ENCODE peak calls at places on chromosomes 2 and 18, in five cellular contexts. E is vagina, K is A549, H is brain microvascular endothelial cell, U is heart right ventricle. Z is an unnamed sample.
A peak's percentile ranks its signal among the peaks of the same experiment; 100 is the strongest.

GRCh38 chr2:186273953-186274352 is 212.1 kb upstream of the ZC3H15 start:
- DNase-seq in K (no peak), E (no peak), U (no peak), H (no peak), Z (no peak)

GRCh38 chr2:153222231-153223165 is 256.1 kb downstream of the RPRM start:
- DNase-seq in H (no peak), E (no peak), U (no peak), K (no peak), Z (no peak)

GRCh38 chr2:230981704-230982103 is 14.2 kb upstream of the SPATA3 start:
- DNase-seq in U (no peak), E (no peak), K (no peak), H (no peak), Z (peak; percentile 83)

GRCh38 chr2:221570321-221571107 is 1.6 kb downstream of the EPHA4 start:
- DNase-seq in E (no peak), K (no peak), H (peak; percentile 6), U (peak; percentile 15), Z (no peak)

GRCh38 chr2:85430780-85431601 is 12.5 kb downstream of the SH2D6 start:
- DNase-seq in H (no peak), E (no peak), U (no peak), K (no peak), Z (no peak)

GRCh38 chr18:67417864-67418523 is 98.5 kb downstream of the DSEL start:
- DNase-seq in H (peak; percentile 57), U (no peak), K (peak; percentile 8), E (no peak), Z (peak; percentile 14)

GRCh38 chr18:58671941-58672565 is 788 bp downstream of the MALT1 start:
- DNase-seq in U (no peak), E (no peak), K (peak; percentile 31), H (peak; percentile 14), Z (no peak)

GRCh38 chr2:230814616-230815015 is 50.1 kb upstream of the ITM2C start:
- DNase-seq in U (no peak), H (peak; percentile 25), K (peak; percentile 45), E (no peak), Z (no peak)

GRCh38 chr2:127398239-127398590 is 10.4 kb upstream of the MAP3K2 start:
- DNase-seq in U (peak; percentile 73), K (peak; percentile 95), H (peak; percentile 96), E (peak; percentile 90), Z (no peak)

GRCh38 chr2:240752209-240752608 is 60.5 kb downstream of the AQP12A start:
- DNase-seq in H (no peak), U (no peak), K (no peak), E (no peak), Z (no peak)

GRCh38 chr2:187698374-187699110 is 144.3 kb upstream of the TFPI start:
- DNase-seq in E (no peak), K (no peak), H (peak; percentile 28), U (no peak), Z (no peak)

GRCh38 chr2:141911485-141912066 is 219.2 kb downstream of the LRP1B start:
- DNase-seq in U (no peak), E (no peak), K (no peak), H (peak; percentile 5), Z (peak; percentile 37)

GRCh38 chr2:16073471-16073870 is 133.1 kb downstream of the MYCN start:
- DNase-seq in K (no peak), E (no peak), U (no peak), H (no peak), Z (no peak)

GRCh38 chr2:113906647-113907046 is 16.8 kb downstream of the ACTR3 start:
- DNase-seq in K (no peak), U (no peak), H (no peak), E (no peak), Z (no peak)

GRCh38 chr18:66993492-66993891 is 389.6 kb upstream of the CDH19 start:
- DNase-seq in K (no peak), U (no peak), E (no peak), H (no peak), Z (no peak)

GRCh38 chr2:180099308-180099707 is 92.2 kb upstream of the CWC22 start:
- DNase-seq in K (no peak), U (no peak), H (no peak), E (no peak), Z (no peak)

GRCh38 chr2:201883559-201883958 is 77.2 kb downstream of the CDK15 start:
- DNase-seq in E (no peak), H (no peak), K (no peak), U (peak; percentile 59), Z (no peak)

GRCh38 chr2:197502685-197503084 is 2.5 kb downstream of the HSPE1 start:
- DNase-seq in U (no peak), H (no peak), K (no peak), E (no peak), Z (no peak)

GRCh38 chr2:197502201-197502600 is 2.0 kb downstream of the HSPE1 start:
- DNase-seq in K (no peak), H (no peak), E (no peak), U (no peak), Z (no peak)

GRCh38 chr2:197504512-197504911 is 4.3 kb downstream of the HSPE1 start:
- DNase-seq in E (no peak), H (no peak), U (no peak), K (no peak), Z (no peak)

GRCh38 chr2:197506658-197507057 is 6.5 kb downstream of the HSPE1 start:
- DNase-seq in E (no peak), H (no peak), U (no peak), K (no peak), Z (no peak)

GRCh38 chr2:197504000-197504399 is 3.8 kb downstream of the HSPE1 start:
- DNase-seq in U (no peak), K (no peak), E (no peak), H (no peak), Z (no peak)
- H3K4me3 ChIP-seq in U (no peak overlapping the region), K (no peak overlapping the region), E (no peak overlapping the region), H (no peak overlapping the region), Z (no peak overlapping the region)

GRCh38 chr2:23380562-23381065 is 4.4 kb upstream of the KLHL29 start:
- DNase-seq in K (no peak), U (no peak), H (no peak), E (no peak), Z (peak; percentile 59)
- H3K4me3 ChIP-seq in K (no peak overlapping the region), U (peak overlapping the region; percentile 7), H (no peak overlapping the region), E (no peak overlapping the region), Z (peak overlapping the region; percentile 36)

GRCh38 chr18:23176701-23177432 is 41.6 kb downstream of the CABLES1 start:
- DNase-seq in H (no peak), E (no peak), U (no peak), K (no peak), Z (no peak)

GRCh38 chr18:23171581-23172156 is 36.4 kb downstream of the CABLES1 start:
- DNase-seq in H (no peak), U (no peak), K (no peak), E (no peak), Z (no peak)

GRCh38 chr18:23177433-23178072 is 42.3 kb downstream of the CABLES1 start:
- DNase-seq in H (no peak), U (no peak), K (no peak), E (no peak), Z (no peak)

GRCh38 chr18:23172981-23173380 is 37.7 kb downstream of the CABLES1 start:
- DNase-seq in K (no peak), E (no peak), H (no peak), U (no peak), Z (no peak)

GRCh38 chr18:23173912-23174311 is 38.6 kb downstream of the CABLES1 start:
- DNase-seq in K (no peak), H (no peak), U (no peak), E (no peak), Z (no peak)
- H3K4me3 ChIP-seq in K (no peak overlapping the region), H (no peak overlapping the region), U (no peak overlapping the region), E (no peak overlapping the region), Z (no peak overlapping the region)

GRCh38 chr2:197161738-197162137 is 148.8 kb downstream of the ANKRD44 start:
- DNase-seq in E (no peak), K (no peak), H (no peak), U (no peak), Z (no peak)

GRCh38 chr2:197158591-197159550 is 151.7 kb downstream of the ANKRD44 start:
- DNase-seq in K (no peak), U (no peak), H (peak; percentile 37), E (no peak), Z (no peak)

GRCh38 chr2:197163755-197164753 is 146.5 kb downstream of the ANKRD44 start:
- DNase-seq in E (no peak), K (no peak), H (no peak), U (peak; percentile 56), Z (no peak)

GRCh38 chr2:197158138-197158537 is 152.4 kb downstream of the ANKRD44 start:
- DNase-seq in E (no peak), U (no peak), H (no peak), K (no peak), Z (no peak)

GRCh38 chr2:197159681-197160211 is 150.8 kb downstream of the ANKRD44 start:
- DNase-seq in K (peak; percentile 28), H (peak; percentile 86), E (no peak), U (no peak), Z (no peak)
- H3K4me3 ChIP-seq in K (no peak overlapping the region), H (no peak overlapping the region), E (no peak overlapping the region), U (no peak overlapping the region), Z (no peak overlapping the region)

DNA sequence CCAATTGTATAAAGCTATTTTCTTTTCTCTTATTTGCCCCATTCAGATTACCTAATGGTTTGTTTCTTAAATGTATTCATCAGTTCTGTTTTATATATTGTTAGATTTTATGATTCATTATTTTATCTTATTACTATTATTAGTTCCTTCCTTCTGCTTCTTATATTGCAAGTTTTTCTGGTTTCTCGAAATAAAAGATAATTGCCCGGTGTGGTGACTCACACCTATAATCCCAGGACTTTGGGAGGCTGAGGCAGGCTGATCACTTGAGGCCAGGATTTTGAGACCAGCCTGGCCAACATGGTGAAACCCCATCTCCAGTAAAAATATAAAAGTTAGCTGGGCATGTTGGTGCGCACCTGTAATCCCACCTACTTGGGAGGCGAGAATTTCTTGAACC is 37.8 kb downstream of the ANTXR1 start:
- DNase-seq in E (no peak), U (no peak), K (no peak), H (no peak), Z (no peak)
- H3K4me3 ChIP-seq in E (no peak overlapping the region), U (no peak overlapping the region), K (no peak overlapping the region), H (no peak overlapping the region), Z (no peak overlapping the region)

DNA sequence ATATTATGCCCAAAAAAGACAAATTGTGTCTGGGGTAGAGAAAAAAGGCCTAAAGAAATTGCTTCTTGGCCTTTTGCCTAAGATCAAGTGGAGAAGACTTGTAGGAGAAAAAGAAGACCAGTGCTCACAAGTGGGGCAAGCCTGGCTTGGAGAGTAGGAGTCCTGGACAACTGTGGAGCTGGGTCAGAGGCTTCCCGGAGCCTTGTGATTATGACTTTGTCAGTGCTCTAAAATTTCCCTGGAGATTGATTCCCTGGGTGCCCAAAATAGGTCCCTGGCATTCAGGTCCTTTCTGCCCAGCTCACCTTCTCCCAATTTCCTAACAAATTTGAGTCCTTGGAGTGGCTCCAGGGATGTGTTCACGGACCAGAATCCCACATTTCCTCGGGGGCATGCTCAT is 787 bp upstream of the TRIM54 start:
- DNase-seq in U (no peak), E (no peak), K (no peak), H (no peak), Z (no peak)
- H3K4me3 ChIP-seq in U (no peak overlapping the region), E (no peak overlapping the region), K (no peak overlapping the region), H (no peak overlapping the region), Z (no peak overlapping the region)